ENCODE peak calls at places on chromosomes 12 and 14, in six cellular contexts. A is ovary, W is lower lobe of right lung, L is left ventricle myocardium inferior, Q is A549, D is tibial artery. I is an unnamed sample.

GRCh38 chr14:32986791-32987545 is 48.3 kb downstream of the NPAS3 start:
- DNase-seq in A (no peak), W (no peak), L (peak), Q (no peak), D (no peak), I (no peak)

GRCh38 chr14:33530358-33530757 is 420.5 kb downstream of the EGLN3 start:
- DNase-seq in A (no peak), W (no peak), L (no peak), Q (no peak), D (no peak), I (no peak)

GRCh38 chr14:33796356-33796755 is 154.5 kb downstream of the EGLN3 start:
- DNase-seq in A (no peak), W (no peak), L (no peak), Q (no peak), D (no peak), I (no peak)

GRCh38 chr12:54014315-54015209 is 5.8 kb downstream of the HOXC8 start:
- DNase-seq in A (no peak), W (no peak), L (no peak), Q (no peak), D (no peak), I (no peak)

GRCh38 chr14:38110258-38110657 is 97.4 kb upstream of the SSTR1 start:
- DNase-seq in A (no peak), W (no peak), L (no peak), Q (no peak), D (no peak), I (no peak)

GRCh38 chr12:62878211-62878610 is 56.7 kb downstream of the PPM1H start:
- DNase-seq in A (no peak), W (no peak), L (no peak), Q (no peak), D (no peak), I (no peak)

GRCh38 chr12:3231399-3231876 is 154.3 kb downstream of the TSPAN9 start:
- DNase-seq in A (no peak), W (no peak), L (no peak), Q (no peak), D (no peak), I (no peak)

GRCh38 chr12:52293926-52294325 is 2.6 kb upstream of the KRT81 start:
- DNase-seq in A (no peak), W (no peak), L (no peak), Q (no peak), D (no peak), I (peak)

GRCh38 chr12:97977870-97978269 is 515.3 kb downstream of the RMST start:
- DNase-seq in A (no peak), W (no peak), L (no peak), Q (no peak), D (no peak), I (no peak)

GRCh38 chr12:20681334-20681733 is 13.8 kb upstream of the SLCO1C1 start:
- DNase-seq in A (no peak), W (no peak), L (no peak), Q (no peak), D (no peak), I (no peak)

GRCh38 chr14:36508418-36509051 is 11.5 kb downstream of the NKX2-1 start:
- DNase-seq in A (no peak), W (peak), L (no peak), Q (no peak), D (no peak), I (no peak)

GRCh38 chr14:70896981-70897380 is 10.3 kb upstream of the PCNX1 start:
- DNase-seq in A (no peak), W (no peak), L (no peak), Q (no peak), D (no peak), I (no peak)

GRCh38 chr12:96766232-96766631 is 140.8 kb upstream of the NEDD1 start:
- DNase-seq in A (no peak), W (no peak), L (no peak), Q (peak), D (no peak), I (no peak)
- TF ChIP-seq CTCF in A (no peak), W (no peak), L (no peak), Q (no peak), D (no peak), I (no peak)

DNA sequence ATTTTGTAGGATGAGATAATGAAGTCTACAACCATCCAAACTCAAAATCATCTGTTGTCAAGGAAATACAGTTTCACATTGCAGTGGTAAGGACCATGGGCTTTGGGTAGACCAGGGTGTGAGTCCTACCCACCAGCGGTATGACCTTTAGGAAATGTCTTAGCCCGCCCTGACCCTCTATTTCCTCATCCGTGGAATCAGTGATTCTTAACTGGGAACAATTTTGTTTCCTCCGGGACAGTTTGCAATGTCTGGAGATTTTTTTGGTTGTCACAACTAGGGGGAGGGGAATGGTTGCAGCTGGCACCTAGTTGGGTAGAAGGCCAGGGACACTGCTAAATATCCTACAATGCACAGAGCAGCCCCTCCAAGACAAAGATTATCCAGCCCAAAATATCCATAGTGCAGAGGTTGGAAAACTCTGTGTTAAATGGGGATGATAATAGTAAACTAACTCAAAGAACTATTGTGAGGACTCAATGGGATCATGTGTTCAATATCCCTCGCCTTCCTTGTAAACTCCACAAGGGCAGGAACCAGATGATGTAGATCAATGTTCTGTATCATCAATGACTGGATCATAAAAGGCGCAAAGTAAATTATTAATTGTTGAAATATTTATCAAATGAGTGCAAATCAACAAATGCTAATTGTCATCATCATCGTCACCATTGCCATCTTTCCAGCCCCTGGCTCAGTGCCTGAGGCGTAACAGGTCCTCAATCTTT is 15.7 kb upstream of the IFT81 start:
- DNase-seq in A (no peak), W (no peak), L (peak), Q (peak), D (peak), I (no peak)
- H3K27ac ChIP-seq in A (peak), W (peak), L (peak), Q (peak), D (peak), I (peak)

GRCh38 chr14:101845896-101846295 is 84.4 kb downstream of the PPP2R5C start:
- DNase-seq in A (no peak), W (no peak), L (no peak), Q (no peak), D (no peak), I (no peak)
- H3K4me3 ChIP-seq in A (no peak), W (no peak), L (no peak), Q (no peak), D (no peak), I (no peak)

DNA sequence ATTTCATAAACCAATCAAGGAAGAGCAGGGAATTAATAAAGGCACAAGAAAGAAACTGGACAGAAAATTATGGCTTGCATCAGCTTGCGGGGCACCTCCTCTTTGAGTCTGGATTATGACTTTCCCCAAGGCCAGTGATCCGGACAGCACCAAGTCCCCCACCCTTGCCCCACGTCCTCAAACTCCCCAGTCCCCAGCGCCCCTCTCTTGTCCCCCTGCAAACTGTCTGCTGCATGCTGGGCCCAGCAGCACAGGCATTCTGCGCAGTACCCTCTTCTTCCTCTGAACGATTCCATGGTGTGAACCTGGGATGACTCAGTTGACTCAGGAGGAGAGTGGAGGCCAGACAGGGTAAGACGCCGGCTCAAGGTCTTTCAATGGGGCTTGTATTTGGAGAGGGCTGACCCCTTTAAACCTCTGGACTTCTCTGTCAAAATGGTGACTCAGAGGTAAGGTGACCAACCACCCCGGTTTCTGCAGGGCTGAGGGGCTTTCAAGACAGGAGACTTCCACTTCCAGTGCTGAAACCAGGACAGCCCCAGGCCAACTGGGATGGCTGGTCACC is 13.5 kb downstream of the C14orf132 start:
- DNase-seq in A (no peak), W (no peak), L (no peak), Q (no peak), D (no peak), I (peak)
- TF ChIP-seq CTCF in A (no peak), W (no peak), L (no peak), Q (no peak), D (no peak), I (no peak)

GRCh38 chr14:99774204-99774497 is 19.1 kb upstream of the EML1 start:
- DNase-seq in A (no peak), W (no peak), L (no peak), Q (no peak), D (no peak), I (no peak)

GRCh38 chr14:99772371-99773283 is 20.6 kb upstream of the EML1 start:
- DNase-seq in A (no peak), W (no peak), L (no peak), Q (no peak), D (peak), I (no peak)

GRCh38 chr14:99774526-99775307 is 18.5 kb upstream of the EML1 start:
- DNase-seq in A (peak), W (no peak), L (peak), Q (no peak), D (no peak), I (no peak)

GRCh38 chr14:99775351-99775750 is 17.9 kb upstream of the EML1 start:
- DNase-seq in A (no peak), W (no peak), L (no peak), Q (no peak), D (no peak), I (no peak)

GRCh38 chr14:99773496-99774203 is 19.6 kb upstream of the EML1 start:
- DNase-seq in A (no peak), W (no peak), L (no peak), Q (no peak), D (peak), I (no peak)
- H3K27ac ChIP-seq in A (no peak), W (no peak), L (no peak), Q (no peak), D (no peak), I (no peak)